ENCODE peak calls at places on chromosomes 12 and 14, in four cellular contexts. L, Z, P and H are unnamed samples.

GRCh38 chr14:54312166-54312801 is 84.5 kb upstream of the CDKN3 start:
- DNase-seq in P (peak; percentile 83), L (no peak), Z (peak; percentile 91), H (peak; percentile 67)

GRCh38 chr12:128268348-128268725 is 1.4 kb downstream of the TMEM132C start:
- DNase-seq in Z (no peak), L (no peak), P (no peak), H (no peak)

GRCh38 chr12:143964-144649 is 69.8 kb downstream of the SLC6A12 start:
- DNase-seq in P (no peak), Z (peak; percentile 25), L (peak; percentile 77), H (no peak)

GRCh38 chr12:3655331-3655900 is 97.5 kb downstream of the CRACR2A start:
- DNase-seq in L (no peak), Z (no peak), P (peak; percentile 22), H (no peak)

GRCh38 chr12:53224897-53225634 is 6.9 kb downstream of the RARG start:
- DNase-seq in Z (no peak), P (no peak), L (no peak), H (no peak)

GRCh38 chr12:111439657-111440151 is 34.0 kb downstream of the SH2B3 start:
- DNase-seq in Z (no peak), P (no peak), L (no peak), H (no peak)

GRCh38 chr12:53053223-53054111 is 3.6 kb downstream of the TNS2 start:
- DNase-seq in L (peak; percentile 87), P (no peak), Z (peak; percentile 84), H (no peak)

GRCh38 chr12:109928058-109928656 is 28.1 kb downstream of the TCHP start:
- DNase-seq in P (no peak), Z (no peak), L (no peak), H (no peak)

GRCh38 chr14:73289729-73290128 is 52.4 kb downstream of the PAPLN start:
- DNase-seq in L (no peak), Z (no peak), P (peak; percentile 41), H (peak; percentile 19)

GRCh38 chr12:4225571-4225970 is 48.0 kb upstream of the CCND2 start:
- DNase-seq in P (no peak), L (no peak), Z (no peak), H (no peak)

GRCh38 chr12:69688496-69689427 is 10.3 kb downstream of the BEST3 start:
- DNase-seq in P (peak; percentile 95), L (peak; percentile 56), Z (peak; percentile 76), H (peak; percentile 53)

GRCh38 chr12:5874514-5874913 is 70.5 kb downstream of the ANO2 start:
- DNase-seq in L (no peak), P (no peak), Z (no peak), H (no peak)

GRCh38 chr14:51529731-51530130 is 122.0 kb upstream of the FRMD6 start:
- DNase-seq in L (no peak), Z (no peak), P (no peak), H (no peak)

GRCh38 chr12:24854908-24855307 is 94.0 kb downstream of the BCAT1 start:
- DNase-seq in Z (no peak), P (no peak), L (no peak), H (no peak)

GRCh38 chr12:117098071-117098360 is 1.2 kb downstream of the TESC start:
- DNase-seq in P (no peak), L (no peak), Z (no peak), H (no peak)

GRCh38 chr12:112937741-112938719 is at the start of gene OAS3:
- DNase-seq in P (peak; percentile 76), L (peak; percentile 94), Z (peak; percentile 68), H (peak; percentile 66)

GRCh38 chr12:56723889-56724659 is 1.0 kb downstream of the NACA start:
- DNase-seq in P (peak; percentile 91), Z (no peak), L (no peak), H (peak; percentile 67)

GRCh38 chr12:93127582-93128331 is 198.7 kb upstream of the EEA1 start:
- DNase-seq in L (no peak), P (peak; percentile 88), Z (no peak), H (no peak)
- TF ChIP-seq CTCF in L (no peak), P (peak; percentile 35), Z (no peak), H (peak; percentile 0)

GRCh38 chr14:42535397-42535796 is 928.7 kb downstream of the LRFN5 start:
- DNase-seq in P (no peak), Z (peak; percentile 6), L (no peak), H (no peak)
- TF ChIP-seq CTCF in P (no peak), Z (no peak), L (no peak), H (no peak)

DNA sequence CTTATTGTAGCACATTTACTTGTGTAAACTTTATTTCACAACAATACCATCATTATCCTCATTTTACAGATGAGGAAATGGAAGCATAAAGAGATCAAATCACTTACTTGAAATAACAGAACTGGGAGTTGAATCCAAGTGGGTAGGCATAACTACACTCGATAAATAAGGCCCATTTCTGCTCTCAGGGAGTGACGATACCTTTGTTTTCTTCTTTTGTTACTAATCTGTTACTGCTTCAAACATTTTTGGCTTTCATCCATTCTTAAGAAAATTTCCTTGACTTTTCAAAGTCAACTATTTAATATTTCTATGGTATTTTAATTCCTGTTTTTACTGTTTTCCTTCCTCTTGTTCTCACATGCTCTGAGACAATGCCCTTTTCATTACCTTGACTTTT is 201.6 kb downstream of the ATP23 start:
- DNase-seq in L (no peak), Z (no peak), P (no peak), H (no peak)
- TF ChIP-seq CTCF in L (no peak), Z (no peak), P (no peak), H (no peak)

GRCh38 chr12:80411787-80412186 is 32.2 kb upstream of the PTPRQ start:
- DNase-seq in P (no peak), L (no peak), Z (no peak), H (no peak)

GRCh38 chr12:80413462-80413861 is 30.6 kb upstream of the PTPRQ start:
- DNase-seq in L (no peak), P (peak; percentile 31), Z (no peak), H (no peak)

DNA sequence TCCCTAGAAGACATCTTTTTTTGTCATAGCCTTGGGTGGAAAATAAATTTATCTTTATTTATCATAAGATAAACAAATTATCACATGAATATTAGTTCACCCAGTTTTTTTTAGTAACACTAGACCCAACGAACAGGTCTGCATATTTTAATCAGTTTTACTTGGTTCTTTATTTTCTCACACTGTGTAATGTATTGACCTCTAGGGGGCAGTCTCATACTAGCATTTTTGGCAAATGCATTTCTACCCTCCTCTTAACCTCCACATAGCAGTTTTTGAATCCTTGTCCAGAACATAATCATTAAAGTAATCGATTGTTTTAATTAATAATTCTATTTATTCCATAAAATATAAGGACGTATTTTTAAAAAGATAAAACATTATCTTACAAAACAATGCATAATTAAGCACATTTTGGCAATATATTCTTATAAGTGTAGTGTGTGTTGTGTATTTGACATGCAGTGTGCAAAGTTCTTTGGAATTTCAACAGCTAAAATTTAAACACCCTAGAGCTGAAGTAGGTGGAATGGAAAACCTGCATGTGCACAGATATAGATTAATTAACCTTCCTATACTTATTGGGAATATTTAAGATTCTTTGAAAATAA is 31.6 kb upstream of the PTPRQ start:
- DNase-seq in P (peak; percentile 76), L (no peak), Z (no peak), H (peak; percentile 27)
- TF ChIP-seq CTCF in P (peak; percentile 71), L (peak; percentile 30), Z (peak; percentile 88), H (peak; percentile 66)